ENCODE peak calls at places on chromosomes 12 and 14, in four cellular contexts. One of them, this sample, is unnamed.

GRCh38 chr12:106073179-106073578 is 65.6 kb downstream of the NUAK1 start:
- DNase-seq in left lung: no peak
- DNase-seq in dorsolateral prefrontal cortex: no peak
- DNase-seq in bronchial epithelial cell: no peak
- DNase-seq in this sample: no peak

GRCh38 chr12:46790066-46790465 is 35.7 kb downstream of the SLC38A4 start:
- DNase-seq in left lung: no peak
- DNase-seq in dorsolateral prefrontal cortex: no peak
- DNase-seq in bronchial epithelial cell: no peak
- DNase-seq in this sample: no peak

GRCh38 chr14:44846232-44846824 is 115.4 kb downstream of the KLHL28 start:
- DNase-seq in dorsolateral prefrontal cortex: no peak
- DNase-seq in left lung: no peak
- DNase-seq in bronchial epithelial cell: peak; percentile 42
- DNase-seq in this sample: no peak

GRCh38 chr12:31989987-31990386 is 30.8 kb downstream of the RESF1 start:
- DNase-seq in bronchial epithelial cell: peak; percentile 98
- DNase-seq in left lung: no peak
- DNase-seq in dorsolateral prefrontal cortex: no peak
- DNase-seq in this sample: no peak

GRCh38 chr12:53219116-53219955 is 12.3 kb upstream of the ITGB7 start:
- DNase-seq in dorsolateral prefrontal cortex: no peak
- DNase-seq in bronchial epithelial cell: no peak
- DNase-seq in left lung: no peak
- DNase-seq in this sample: no peak

GRCh38 chr12:61311413-61311812 is 948.8 kb upstream of the USP15 start:
- DNase-seq in dorsolateral prefrontal cortex: no peak
- DNase-seq in left lung: no peak
- DNase-seq in bronchial epithelial cell: no peak
- DNase-seq in this sample: no peak

GRCh38 chr14:101505216-101505970 is 55.9 kb upstream of the DIO3 start:
- DNase-seq in dorsolateral prefrontal cortex: peak; percentile 43
- DNase-seq in bronchial epithelial cell: no peak
- DNase-seq in left lung: peak; percentile 24
- DNase-seq in this sample: peak; percentile 17

GRCh38 chr12:9992296-9992695 is 6.6 kb downstream of the CLEC1B start:
- DNase-seq in bronchial epithelial cell: no peak
- DNase-seq in dorsolateral prefrontal cortex: no peak
- DNase-seq in left lung: no peak
- DNase-seq in this sample: no peak

GRCh38 chr12:69608114-69608513 is 2.6 kb downstream of the LRRC10 start:
- DNase-seq in left lung: no peak
- DNase-seq in bronchial epithelial cell: no peak
- DNase-seq in dorsolateral prefrontal cortex: no peak
- DNase-seq in this sample: no peak

GRCh38 chr12:115001538-115001937 is 317.6 kb upstream of the TBX3 start:
- DNase-seq in left lung: no peak
- DNase-seq in dorsolateral prefrontal cortex: no peak
- DNase-seq in bronchial epithelial cell: no peak
- DNase-seq in this sample: no peak

GRCh38 chr12:51549637-51550036 is 41.4 kb upstream of the SCN8A start:
- DNase-seq in dorsolateral prefrontal cortex: no peak
- DNase-seq in left lung: no peak
- DNase-seq in bronchial epithelial cell: no peak
- DNase-seq in this sample: peak; percentile 52
- TF ChIP-seq CTCF in dorsolateral prefrontal cortex: no peak
- TF ChIP-seq CTCF in left lung: no peak
- TF ChIP-seq CTCF in bronchial epithelial cell: no peak
- TF ChIP-seq CTCF in this sample: no peak

DNA sequence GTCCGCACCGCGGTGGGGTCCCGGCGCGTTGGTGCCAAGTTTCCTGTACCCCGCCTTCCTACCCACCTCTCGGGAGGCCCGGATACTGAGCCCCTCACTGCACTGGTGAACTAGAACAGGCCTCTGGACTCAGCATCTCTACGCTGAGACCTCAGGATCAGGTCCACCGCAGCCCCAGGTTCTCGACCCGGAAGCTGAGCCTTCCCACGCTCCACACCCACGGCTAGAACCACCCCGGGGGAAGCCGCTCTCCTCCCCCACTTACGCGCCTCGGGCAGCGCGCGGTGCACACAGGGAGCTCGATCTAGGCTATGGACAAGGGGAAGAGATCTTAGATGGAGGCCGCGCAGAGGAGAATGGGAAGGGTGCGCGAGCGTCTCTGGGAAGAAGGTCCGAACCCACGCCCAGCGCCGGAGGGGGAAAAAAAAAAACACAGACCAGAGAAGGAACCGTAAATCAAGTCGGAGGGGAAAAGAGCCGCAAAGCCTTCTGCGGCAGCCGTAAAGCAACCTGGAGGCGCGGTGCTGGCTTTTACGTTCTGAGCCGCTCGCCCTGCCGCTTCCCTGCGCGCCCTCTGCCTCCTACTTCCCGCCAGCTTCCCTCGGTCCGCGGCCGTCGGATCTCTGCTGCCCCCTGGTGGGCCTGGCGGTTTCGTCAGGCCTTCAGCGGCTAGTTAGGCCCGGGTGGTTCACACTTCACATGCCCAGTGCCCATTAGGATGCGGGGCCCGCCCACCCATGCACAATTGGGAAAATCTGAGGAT is at the start of gene RAD52:
- DNase-seq in dorsolateral prefrontal cortex: peak; percentile 94
- DNase-seq in left lung: peak; percentile 98
- DNase-seq in bronchial epithelial cell: peak; percentile 93
- DNase-seq in this sample: peak; percentile 99
- TF ChIP-seq CTCF in dorsolateral prefrontal cortex: peak; percentile 99
- TF ChIP-seq CTCF in left lung: peak; percentile 98
- TF ChIP-seq CTCF in bronchial epithelial cell: peak; percentile 90
- TF ChIP-seq CTCF in this sample: peak; percentile 95

GRCh38 chr14:71012888-71013287 is 105.6 kb downstream of the PCNX1 start:
- DNase-seq in bronchial epithelial cell: no peak
- DNase-seq in dorsolateral prefrontal cortex: no peak
- DNase-seq in left lung: no peak
- DNase-seq in this sample: no peak

GRCh38 chr14:71006200-71006563 is 98.9 kb downstream of the PCNX1 start:
- DNase-seq in dorsolateral prefrontal cortex: no peak
- DNase-seq in bronchial epithelial cell: no peak
- DNase-seq in left lung: no peak
- DNase-seq in this sample: no peak

GRCh38 chr14:71013551-71014192 is 106.4 kb downstream of the PCNX1 start:
- DNase-seq in left lung: no peak
- DNase-seq in bronchial epithelial cell: no peak
- DNase-seq in dorsolateral prefrontal cortex: no peak
- DNase-seq in this sample: no peak

GRCh38 chr14:71011479-71011878 is 104.2 kb downstream of the PCNX1 start:
- DNase-seq in left lung: no peak
- DNase-seq in dorsolateral prefrontal cortex: no peak
- DNase-seq in bronchial epithelial cell: no peak
- DNase-seq in this sample: no peak
- TF ChIP-seq CTCF in left lung: no peak
- TF ChIP-seq CTCF in dorsolateral prefrontal cortex: no peak
- TF ChIP-seq CTCF in bronchial epithelial cell: no peak
- TF ChIP-seq CTCF in this sample: no peak

GRCh38 chr14:35333797-35334743 is 41.9 kb downstream of the PSMA6 start:
- DNase-seq in dorsolateral prefrontal cortex: no peak
- DNase-seq in left lung: no peak
- DNase-seq in bronchial epithelial cell: no peak
- DNase-seq in this sample: no peak
- TF ChIP-seq CTCF in dorsolateral prefrontal cortex: no peak
- TF ChIP-seq CTCF in left lung: no peak
- TF ChIP-seq CTCF in bronchial epithelial cell: no peak
- TF ChIP-seq CTCF in this sample: no peak

This sample was measured in glutamatergic neuron.